ENCODE peak calls at places on chromosomes 13 and 19, in five cellular contexts. K, R, T, I and M are unnamed samples.

GRCh38 chr19:55479045-55479444 is 2.6 kb downstream of the ZNF628 start:
- DNase-seq in T (no peak), K (no peak), I (no peak), R (no peak), M (no peak)

GRCh38 chr13:35512271-35512920 is 35.9 kb upstream of the MAB21L1 start:
- DNase-seq in K (no peak), T (no peak), I (no peak), R (no peak), M (peak)

GRCh38 chr19:15730538-15730937 is 2.7 kb downstream of the OR10H2 start:
- DNase-seq in R (no peak), K (no peak), T (no peak), I (no peak), M (no peak)

GRCh38 chr19:1441022-1441426 is 2.8 kb downstream of the RPS15 start:
- DNase-seq in T (no peak), K (no peak), R (no peak), I (no peak), M (no peak)

GRCh38 chr19:8252922-8253589 is 43.9 kb downstream of the CERS4 start:
- DNase-seq in K (peak), I (peak), R (peak), T (peak), M (peak)

GRCh38 chr13:48726711-48727110 is 73.0 kb downstream of the CYSLTR2 start:
- DNase-seq in R (no peak), T (peak), I (no peak), K (no peak), M (no peak)

GRCh38 chr19:23914402-23915286 is at the start of gene ZNF726:
- DNase-seq in T (peak), I (peak), K (peak), R (no peak), M (peak)

GRCh38 chr19:14432817-14433453 is at the start of gene PKN1:
- DNase-seq in K (peak), I (peak), T (peak), R (peak), M (no peak)

GRCh38 chr19:43581467-43581866 is 5.9 kb downstream of the PINLYP start:
- DNase-seq in K (no peak), T (no peak), I (no peak), R (no peak), M (no peak)

GRCh38 chr19:2933490-2933910 is 11.3 kb downstream of the ZNF77 start:
- DNase-seq in R (no peak), T (no peak), K (no peak), I (no peak), M (no peak)

GRCh38 chr13:105343134-105343806 is 1192.2 kb downstream of the EFNB2 start:
- DNase-seq in I (no peak), T (no peak), R (no peak), K (no peak), M (peak)

GRCh38 chr19:7731218-7731595 is 703 bp downstream of the CLEC4G start:
- DNase-seq in K (no peak), I (no peak), T (no peak), R (no peak), M (no peak)

GRCh38 chr13:27079421-27079958 is 92.1 kb downstream of the USP12 start:
- DNase-seq in I (no peak), K (no peak), T (no peak), R (peak), M (peak)

GRCh38 chr13:110985570-110985969 is 70.7 kb upstream of the ANKRD10 start:
- DNase-seq in I (no peak), R (no peak), K (no peak), T (no peak), M (no peak)

GRCh38 chr19:4506449-4507149 is 11.7 kb downstream of the PLIN4 start:
- DNase-seq in T (no peak), I (no peak), K (no peak), R (no peak), M (no peak)

GRCh38 chr13:102395174-102395573 is 6.7 kb downstream of the FGF14 start:
- DNase-seq in I (no peak), R (no peak), K (no peak), T (no peak), M (no peak)

GRCh38 chr19:11598746-11599145 is 1.5 kb downstream of the ZNF627 start:
- DNase-seq in R (no peak), K (no peak), I (no peak), T (no peak), M (no peak)

GRCh38 chr19:38710928-38711725 is 33.1 kb downstream of the CAPN12 start:
- DNase-seq in K (no peak), R (no peak), T (peak), I (no peak), M (no peak)

GRCh38 chr13:53028637-53029121 is at the start of gene OLFM4:
- DNase-seq in I (no peak), R (no peak), K (no peak), T (no peak), M (no peak)

GRCh38 chr13:90055121-90055520 is 1292.4 kb upstream of the MIR17HG start:
- DNase-seq in I (no peak), R (no peak), T (no peak), K (no peak), M (no peak)

GRCh38 chr13:47621931-47622330 is 379.1 kb downstream of the SUCLA2 start:
- DNase-seq in K (no peak), T (no peak), R (no peak), I (no peak), M (peak)

GRCh38 chr19:22595918-22596341 is 38.2 kb upstream of the ZNF492 start:
- DNase-seq in I (no peak), K (no peak), R (no peak), T (peak), M (no peak)

GRCh38 chr19:5585461-5586299 is 17.9 kb upstream of the TINCR start:
- DNase-seq in I (no peak), R (peak), K (peak), T (peak), M (no peak)